ENCODE peak calls at places on chromosomes 13 and 19, in four cellular contexts. B, N, P and W are unnamed samples.

GRCh38 chr19:33366917-33367316 is 6.6 kb upstream of the CEBPG start:
- DNase-seq in B (no peak), N (no peak), P (no peak), W (no peak)

GRCh38 chr13:71603255-71603654 is 263.7 kb downstream of the DACH1 start:
- DNase-seq in B (no peak), N (no peak), P (no peak), W (no peak)

GRCh38 chr19:13094771-13095392 is 7.8 kb downstream of the LYL1 start:
- DNase-seq in B (no peak), N (no peak), P (peak; percentile 73), W (no peak)

GRCh38 chr19:38371081-38371480 is 3.3 kb upstream of the PSMD8 start:
- DNase-seq in B (no peak), N (no peak), P (no peak), W (no peak)

GRCh38 chr13:46173656-46174055 is 8.3 kb downstream of the LCP1 start:
- DNase-seq in B (no peak), N (no peak), P (no peak), W (no peak)

GRCh38 chr19:23294141-23294540 is 43.9 kb upstream of the ZNF724 start:
- DNase-seq in B (no peak), N (no peak), P (no peak), W (no peak)

GRCh38 chr19:13953021-13953531 is 767 bp downstream of the DCAF15 start:
- DNase-seq in B (no peak), N (peak; percentile 65), P (peak; percentile 46), W (no peak)

GRCh38 chr19:33472696-33473624 is 48.6 kb downstream of the PEPD start:
- DNase-seq in B (no peak), N (no peak), P (no peak), W (no peak)

GRCh38 chr19:17406039-17406886 is 833 bp upstream of the BST2 start:
- DNase-seq in B (no peak), N (no peak), P (no peak), W (no peak)

GRCh38 chr13:80473695-80474094 is 132.8 kb upstream of the SPRY2 start:
- DNase-seq in B (no peak), N (no peak), P (no peak), W (no peak)

GRCh38 chr19:27744926-27745844 is 1467.8 kb downstream of the UQCRFS1 start:
- DNase-seq in B (no peak), N (peak; percentile 19), P (no peak), W (no peak)

GRCh38 chr19:55460670-55461258 is 678 bp downstream of the ISOC2 start:
- DNase-seq in B (peak; percentile 77), N (peak; percentile 93), P (peak; percentile 97), W (peak; percentile 82)

GRCh38 chr19:41264581-41265375 is 606 bp downstream of the HNRNPUL1 start:
- DNase-seq in B (peak; percentile 54), N (peak; percentile 81), P (peak; percentile 84), W (no peak)

GRCh38 chr19:16850133-16850532 is 20.9 kb downstream of the SIN3B start:
- DNase-seq in B (no peak), N (no peak), P (no peak), W (no peak)

GRCh38 chr13:25798998-25799397 is 252.8 kb downstream of the SHISA2 start:
- DNase-seq in B (no peak), N (no peak), P (no peak), W (no peak)

GRCh38 chr13:75685239-75685697 is 49.1 kb downstream of the LMO7 start:
- DNase-seq in B (peak; percentile 76), N (no peak), P (peak; percentile 57), W (no peak)

GRCh38 chr13:72648513-72649065 is 78.8 kb downstream of the MZT1 start:
- DNase-seq in B (no peak), N (no peak), P (peak; percentile 68), W (no peak)

GRCh38 chr19:17075860-17076538 is 422 bp downstream of the MYO9B start:
- DNase-seq in B (peak; percentile 44), N (peak; percentile 80), P (peak; percentile 82), W (no peak)

GRCh38 chr13:112443191-112444000 is 67.2 kb downstream of the SPACA7 start:
- DNase-seq in B (no peak), N (no peak), P (peak; percentile 69), W (no peak)

GRCh38 chr13:49540552-49540951 is 44.8 kb downstream of the PHF11 start:
- DNase-seq in B (no peak), N (no peak), P (no peak), W (peak; percentile 32)

GRCh38 chr13:97588993-97589392 is 155.0 kb downstream of the RAP2A start:
- DNase-seq in B (no peak), N (no peak), P (peak; percentile 18), W (no peak)
- TF ChIP-seq CTCF in B (no peak), N (no peak), P (peak; percentile 41), W (no peak)

DNA sequence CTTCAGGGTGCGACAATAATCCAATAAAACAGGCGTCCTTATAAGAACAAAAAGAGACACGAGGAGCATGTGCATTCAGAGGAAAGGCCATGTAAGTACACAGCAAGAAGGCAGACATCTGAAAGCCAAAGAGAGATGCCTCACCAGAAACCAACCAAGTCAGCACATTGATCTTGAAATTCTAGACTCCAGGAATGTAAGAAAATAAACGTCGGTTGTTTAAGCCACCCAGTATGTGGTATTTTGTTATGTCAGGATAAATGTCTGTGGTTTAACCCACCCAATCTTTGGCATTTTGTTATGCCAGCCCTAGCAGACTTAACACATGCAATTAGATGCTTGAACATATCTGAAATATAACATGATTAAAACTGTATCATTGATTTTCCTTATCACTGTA is 452.0 kb downstream of the SLITRK6 start:
- DNase-seq in B (no peak), N (no peak), P (no peak), W (no peak)
- TF ChIP-seq CTCF in B (no peak), N (no peak), P (no peak), W (no peak)

GRCh38 chr19:15437355-15438123 is 12.2 kb downstream of the WIZ start:
- DNase-seq in B (no peak), N (peak; percentile 59), P (no peak), W (no peak)
- TF ChIP-seq CTCF in B (peak; percentile 11), N (no peak), P (no peak), W (no peak)

GRCh38 chr19:47607564-47608073 is 1.3 kb upstream of the BICRA start:
- DNase-seq in B (no peak), N (no peak), P (no peak), W (no peak)

GRCh38 chr19:47608908-47609879 is at the start of gene BICRA:
- DNase-seq in B (peak; percentile 83), N (peak; percentile 90), P (peak; percentile 92), W (no peak)

GRCh38 chr19:47609885-47610545 is 1.1 kb downstream of the BICRA start:
- DNase-seq in B (peak; percentile 29), N (no peak), P (peak; percentile 79), W (no peak)

GRCh38 chr19:47610546-47610894 is 1.6 kb downstream of the BICRA start:
- DNase-seq in B (no peak), N (no peak), P (no peak), W (no peak)

DNA sequence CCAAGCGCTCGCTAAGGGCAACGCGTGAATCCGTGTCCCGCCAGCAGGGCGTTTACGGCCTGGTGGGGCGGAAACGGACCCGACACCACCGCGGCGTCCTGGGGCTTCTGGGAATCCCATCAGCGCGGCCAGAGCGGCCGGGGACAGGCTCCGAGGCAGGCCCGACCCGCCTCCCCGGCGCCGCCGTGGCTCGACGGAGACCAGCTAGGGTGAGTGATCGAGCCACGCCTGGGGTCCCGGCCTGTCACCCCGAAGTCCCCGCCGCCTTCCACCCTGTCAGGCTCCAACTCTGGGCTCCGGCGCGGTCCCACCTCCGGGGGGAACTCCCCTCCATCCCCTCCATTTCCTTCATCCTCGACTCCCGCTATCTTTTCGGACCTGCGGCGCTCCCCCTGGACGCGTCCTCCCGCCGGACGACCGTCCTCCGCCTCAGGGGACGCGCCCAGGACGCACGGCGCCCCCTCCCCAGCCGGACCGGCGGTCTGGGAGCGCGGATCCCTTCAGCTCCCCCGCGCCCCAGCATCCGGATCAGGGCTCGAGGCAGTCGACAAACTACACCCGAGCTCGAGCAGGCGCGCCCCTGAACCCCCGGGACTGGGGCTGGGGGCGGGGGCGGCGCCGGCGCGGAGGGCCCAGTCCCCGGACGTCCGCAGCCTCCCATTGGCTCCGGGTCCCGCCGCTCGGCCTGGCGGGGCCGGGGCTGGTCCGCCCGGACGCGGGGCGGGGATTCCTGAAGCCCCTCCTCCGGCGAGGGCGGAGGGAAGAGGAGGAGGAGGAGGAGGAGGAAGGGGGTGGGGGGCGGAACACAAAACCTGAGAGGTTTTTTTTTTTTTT is 643 bp upstream of the BICRA start:
- DNase-seq in B (peak; percentile 95), N (peak; percentile 95), P (peak; percentile 95), W (peak; percentile 85)
- TF ChIP-seq CTCF in B (peak; percentile 44), N (peak; percentile 32), P (no peak), W (no peak)

GRCh38 chr19:10672529-10673150 is 18.5 kb downstream of the ILF3 start:
- DNase-seq in B (no peak), N (no peak), P (no peak), W (no peak)

GRCh38 chr19:10669246-10669645 is 15.1 kb downstream of the ILF3 start:
- DNase-seq in B (no peak), N (no peak), P (no peak), W (no peak)

GRCh38 chr19:10667867-10668266 is 13.7 kb downstream of the ILF3 start:
- DNase-seq in B (no peak), N (no peak), P (no peak), W (no peak)

GRCh38 chr19:10670876-10671804 is 17.0 kb downstream of the ILF3 start:
- DNase-seq in B (no peak), N (no peak), P (no peak), W (no peak)

GRCh38 chr19:10670187-10670586 is 16.0 kb downstream of the ILF3 start:
- DNase-seq in B (no peak), N (no peak), P (no peak), W (no peak)
- TF ChIP-seq CTCF in B (no peak), N (no peak), P (no peak), W (no peak)

DNA sequence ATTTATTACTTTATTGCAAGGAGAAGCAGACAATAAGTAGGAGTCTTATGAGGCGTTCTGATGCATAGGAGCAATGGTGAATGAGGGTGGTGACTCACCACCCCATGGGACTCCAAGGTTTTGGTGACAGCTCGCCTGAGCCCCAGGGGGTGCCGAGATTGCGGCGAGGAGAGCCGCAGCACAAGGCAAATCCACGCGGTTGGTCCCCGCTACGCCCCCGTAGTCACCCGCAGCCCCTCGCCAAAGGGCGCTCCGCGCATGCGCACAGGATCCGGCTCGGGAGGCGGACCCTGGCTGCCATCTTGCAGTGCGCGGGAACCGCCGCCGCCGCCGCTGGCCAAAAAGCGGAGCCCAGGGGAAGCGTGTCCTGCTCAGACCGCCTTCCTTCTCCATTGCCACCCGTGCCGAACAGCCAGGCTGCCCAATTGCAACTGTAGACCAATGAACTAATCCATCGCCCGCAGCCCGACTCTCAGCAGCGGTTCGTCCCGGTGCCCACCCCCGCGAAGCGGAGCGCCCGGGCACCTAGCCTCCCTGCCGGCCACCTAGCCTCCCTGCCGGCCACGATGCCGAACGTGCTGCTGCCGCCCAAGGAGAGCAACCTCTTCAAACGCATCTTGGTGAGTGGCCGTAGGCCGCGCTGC is at the start of gene NAA16:
- DNase-seq in B (peak; percentile 72), N (peak; percentile 94), P (peak; percentile 91), W (peak; percentile 78)
- TF ChIP-seq CTCF in B (no peak), N (no peak), P (no peak), W (no peak)

GRCh38 chr19:34824686-34825085 is 51.7 kb upstream of the ZNF599 start:
- DNase-seq in B (no peak), N (no peak), P (no peak), W (no peak)
- TF ChIP-seq CTCF in B (no peak), N (no peak), P (no peak), W (no peak)